ENCODE peak calls at places on chromosomes 2 and 18, in four cellular contexts. O is Panc1, X is K562, E is HepG2. P is an unnamed sample.

GRCh38 chr2:112486895-112487294 is 4.9 kb downstream of the TTL start:
- DNase-seq in O (no peak), X (no peak), E (no peak), P (no peak)

GRCh38 chr18:69969491-69969890 is 21.8 kb upstream of the CD226 start:
- DNase-seq in E (no peak), X (no peak), O (no peak), P (no peak)

GRCh38 chr2:151878655-151879563 is 50.7 kb upstream of the ARL5A start:
- DNase-seq in O (no peak), E (peak), X (no peak), P (peak)

GRCh38 chr2:239574434-239575156 is 173.8 kb upstream of the HDAC4 start:
- DNase-seq in X (no peak), E (peak), O (no peak), P (no peak)

GRCh38 chr2:227394403-227394802 is 6.7 kb upstream of the SCYGR1 start:
- DNase-seq in X (no peak), E (no peak), O (no peak), P (no peak)

GRCh38 chr2:75284345-75284744 is 85.0 kb upstream of the TACR1 start:
- DNase-seq in O (no peak), X (no peak), E (no peak), P (no peak)

GRCh38 chr18:64276736-64277135 is 127.8 kb upstream of the LINC00305 start:
- DNase-seq in E (no peak), X (no peak), O (no peak), P (no peak)

GRCh38 chr18:10659000-10659399 is 133.2 kb downstream of the NAPG start:
- DNase-seq in X (no peak), E (no peak), O (no peak), P (no peak)

GRCh38 chr2:45194611-45195010 is 185.4 kb upstream of the SIX2 start:
- DNase-seq in O (no peak), E (no peak), X (no peak), P (no peak)

GRCh38 chr2:64601785-64602391 is 51.8 kb downstream of the SERTAD2 start:
- DNase-seq in O (no peak), E (no peak), X (no peak), P (no peak)

GRCh38 chr2:147634801-147635200 is 210.0 kb upstream of the ACVR2A start:
- DNase-seq in X (no peak), O (no peak), E (no peak), P (no peak)

GRCh38 chr2:5781679-5782078 is 89.5 kb downstream of the SOX11 start:
- DNase-seq in E (no peak), O (no peak), X (no peak), P (no peak)

GRCh38 chr2:162328424-162329157 is 10.1 kb upstream of the IFIH1 start:
- DNase-seq in X (no peak), E (no peak), O (no peak), P (no peak)

GRCh38 chr2:54639609-54640008 is 83.9 kb upstream of the EML6 start:
- DNase-seq in X (peak), E (no peak), O (no peak), P (no peak)

GRCh38 chr18:57951999-57952774 is 91.8 kb upstream of the NEDD4L start:
- DNase-seq in O (no peak), E (no peak), X (no peak), P (no peak)

GRCh38 chr2:102839668-102840388 is 78.0 kb downstream of the TMEM182 start:
- DNase-seq in O (peak), E (peak), X (peak), P (peak)

GRCh38 chr18:76668546-76668945 is 153.8 kb upstream of the ZNF236 start:
- DNase-seq in X (no peak), O (no peak), E (no peak), P (no peak)

GRCh38 chr2:176827269-176827668 is 385.3 kb upstream of the HNRNPA3 start:
- DNase-seq in O (no peak), X (no peak), E (no peak), P (no peak)

GRCh38 chr2:186456941-186457340 is 29.1 kb upstream of the ZC3H15 start:
- DNase-seq in X (no peak), O (no peak), E (no peak), P (no peak)

GRCh38 chr2:159381574-159381973 is 95.1 kb upstream of the WDSUB1 start:
- DNase-seq in E (peak), O (no peak), X (no peak), P (no peak)

GRCh38 chr18:35376393-35376741 is 770 bp downstream of the ZNF396 start:
- DNase-seq in E (no peak), O (no peak), X (peak), P (no peak)

DNA sequence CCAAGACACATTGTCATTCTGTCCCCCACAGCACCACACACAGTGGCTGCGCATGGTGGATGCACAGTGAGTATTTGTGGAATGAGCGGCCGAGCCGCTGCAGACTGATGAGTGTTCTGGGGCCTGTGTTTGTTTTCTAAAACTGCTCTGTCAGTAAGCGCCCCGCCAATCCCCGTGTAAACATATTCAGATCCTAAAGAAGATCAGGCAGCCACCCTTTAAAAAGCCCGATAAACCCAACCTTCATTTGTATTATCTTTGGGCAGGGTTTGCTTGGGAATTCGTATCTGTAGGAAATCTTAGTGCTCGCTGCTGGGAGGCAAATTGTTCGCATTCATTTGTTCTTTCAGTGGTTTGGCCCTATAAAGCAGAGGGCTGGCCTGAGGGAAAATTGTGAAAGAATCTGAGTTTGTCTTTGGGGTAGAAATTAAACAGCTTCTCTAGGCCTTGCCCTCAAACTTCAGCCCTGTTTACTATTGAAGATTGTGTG is 68.6 kb downstream of the TGOLN2 start:
- DNase-seq in E (no peak), O (no peak), X (no peak), P (no peak)
- TF ChIP-seq TCF7L2 in E (no peak), O (peak), X (no peak), P (no peak)

DNA sequence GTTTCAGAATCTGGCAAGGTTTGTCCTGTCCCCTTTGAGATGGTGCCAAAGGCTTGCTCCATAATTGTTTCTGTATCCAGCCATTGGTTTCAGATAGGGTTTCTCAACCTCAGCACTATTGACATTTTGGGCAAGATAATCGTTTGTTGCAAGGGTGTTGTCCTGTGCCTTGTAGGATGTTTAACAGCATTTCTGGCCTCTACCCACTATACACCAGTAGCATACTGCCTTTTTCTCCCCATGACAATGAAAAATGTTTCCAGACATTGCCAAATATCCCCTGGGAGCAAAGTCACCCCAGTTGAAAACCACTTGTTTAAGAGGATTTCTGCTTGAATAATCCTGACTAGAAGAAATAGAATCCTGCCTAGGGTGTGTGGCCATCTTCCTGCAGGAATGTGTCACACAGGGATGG is 126.8 kb downstream of the CDC42EP3 start:
- DNase-seq in E (no peak), O (no peak), X (no peak), P (no peak)
- TF ChIP-seq SIN3A in E (no peak), O (no peak), X (no peak), P (no peak)

DNA sequence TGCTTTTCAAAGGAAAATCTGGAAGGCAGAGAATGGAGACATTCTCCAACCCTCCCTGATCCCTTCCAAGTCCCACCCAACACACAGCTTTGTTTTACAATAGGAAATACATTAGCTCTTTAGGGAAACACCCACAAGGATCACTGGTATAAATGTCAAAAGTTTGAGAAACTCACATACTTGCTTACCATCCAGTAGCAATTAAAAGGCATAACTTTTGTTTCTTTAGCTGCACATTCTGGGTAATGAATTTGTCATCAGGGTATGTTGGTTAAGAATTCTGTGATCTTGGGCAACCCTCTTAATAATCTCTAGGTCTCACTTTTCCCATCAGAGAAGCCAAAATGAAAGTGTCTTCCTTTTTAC is 97.2 kb upstream of the SEC11C start:
- DNase-seq in X (no peak), O (no peak), E (no peak), P (no peak)
- TF ChIP-seq TCF7L2 in X (no peak), O (no peak), E (no peak), P (no peak)

DNA sequence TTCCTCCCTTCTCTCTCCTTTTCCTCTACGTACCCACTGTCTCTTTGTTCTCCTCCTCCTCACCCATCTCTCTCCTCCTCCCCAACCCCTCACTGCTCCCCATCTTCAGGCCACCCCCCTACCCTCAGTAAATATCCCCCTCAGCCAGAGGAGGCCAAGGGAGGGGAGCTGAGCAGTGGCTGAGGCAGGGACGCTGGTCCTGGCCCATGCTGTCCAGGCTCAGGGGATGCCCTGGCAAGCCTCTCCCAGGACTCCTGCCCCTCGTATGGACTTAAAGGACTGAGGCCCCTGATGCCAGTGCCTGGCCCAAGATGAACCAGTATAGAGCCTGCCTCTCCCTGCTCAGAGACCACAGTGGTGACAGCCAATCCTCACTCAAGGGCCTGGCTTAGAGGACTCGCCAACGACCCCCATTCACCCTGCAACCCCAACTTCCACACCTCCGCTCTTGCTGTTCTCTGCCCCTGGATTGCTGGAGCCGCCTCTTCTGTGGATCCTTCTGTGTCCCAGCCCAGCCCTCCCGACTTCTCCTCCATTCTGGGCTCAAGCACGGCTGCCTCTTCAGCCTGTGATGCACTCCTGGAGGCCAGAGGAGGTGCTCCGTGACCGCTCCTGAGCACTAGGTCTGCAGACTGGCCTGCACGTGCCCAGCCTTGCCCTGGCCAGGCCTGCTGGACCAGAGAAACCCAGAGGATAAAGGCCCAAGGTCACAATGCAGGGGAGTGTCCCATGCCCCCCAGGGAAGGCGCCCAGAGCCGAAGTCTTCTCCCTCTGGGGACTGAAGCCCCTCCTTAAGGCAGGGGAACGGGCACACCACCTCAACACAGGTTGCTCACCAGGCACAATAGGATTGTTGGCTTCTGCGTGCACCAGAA is 9.5 kb upstream of the DUSP2 start:
- DNase-seq in E (no peak), X (no peak), O (no peak), P (no peak)
- TF ChIP-seq SIN3A in E (no peak), X (no peak), O (no peak), P (no peak)

P was measured in HCT116.